ENCODE peak calls at places on chromosomes 2 and 18, in six cellular contexts. H, V, D, G, P and F are unnamed samples.

GRCh38 chr2:168705534-168706470 is 96.6 kb upstream of the NOSTRIN start:
- DNase-seq in V (no peak), H (no peak), D (no peak), G (peak), P (peak), F (no peak)

GRCh38 chr2:72159611-72160010 is 11.9 kb upstream of the CYP26B1 start:
- DNase-seq in V (no peak), H (no peak), G (no peak), P (no peak), D (no peak), F (no peak)

GRCh38 chr2:11129598-11130449 is 25.4 kb upstream of the SLC66A3 start:
- DNase-seq in G (no peak), P (peak), D (peak), H (peak), V (peak), F (peak)

GRCh38 chr2:109209412-109209811 is 80.4 kb downstream of the SH3RF3 start:
- DNase-seq in D (no peak), V (no peak), H (no peak), P (peak), G (peak), F (no peak)

GRCh38 chr18:51614033-51614432 is 416.6 kb upstream of the MEX3C start:
- DNase-seq in D (no peak), V (no peak), G (no peak), H (no peak), P (no peak), F (no peak)

GRCh38 chr18:79819951-79820351 is 22.2 kb downstream of the KCNG2 start:
- DNase-seq in V (no peak), D (no peak), H (no peak), P (no peak), G (no peak), F (peak)

GRCh38 chr2:46187112-46187618 is 110.0 kb upstream of the EPAS1 start:
- DNase-seq in P (peak), D (no peak), H (no peak), V (no peak), G (peak), F (no peak)

GRCh38 chr2:174675615-174676014 is 78.0 kb upstream of the WIPF1 start:
- DNase-seq in V (peak), H (peak), P (no peak), G (no peak), D (no peak), F (no peak)

GRCh38 chr2:37670378-37671012 is 947 bp downstream of the CDC42EP3 start:
- DNase-seq in V (no peak), H (no peak), P (no peak), G (no peak), D (no peak), F (no peak)

GRCh38 chr18:22032392-22032961 is 136.9 kb upstream of the GATA6 start:
- DNase-seq in V (no peak), P (peak), G (peak), D (no peak), H (no peak), F (no peak)

GRCh38 chr2:96308248-96308647 is 2.9 kb upstream of the SNRNP200 start:
- DNase-seq in P (no peak), V (no peak), D (no peak), H (no peak), G (no peak), F (no peak)

GRCh38 chr2:98487806-98488189 is 43.1 kb downstream of the INPP4A start:
- DNase-seq in G (no peak), D (no peak), P (no peak), V (peak), H (no peak), F (peak)

GRCh38 chr2:584863-585823 is 92.1 kb downstream of the TMEM18 start:
- DNase-seq in P (no peak), G (no peak), H (peak), D (no peak), V (peak), F (peak)

GRCh38 chr18:33916200-33916599 is 308.5 kb downstream of the NOL4 start:
- DNase-seq in P (no peak), H (no peak), G (no peak), D (no peak), V (no peak), F (no peak)

GRCh38 chr2:160224060-160224459 is 24.0 kb upstream of the ITGB6 start:
- DNase-seq in D (no peak), P (peak), H (peak), V (no peak), G (peak), F (no peak)

GRCh38 chr18:79818631-79819030 is 20.9 kb downstream of the KCNG2 start:
- DNase-seq in H (no peak), D (no peak), P (no peak), G (no peak), V (no peak), F (no peak)

GRCh38 chr2:115384399-115384798 is 942.0 kb downstream of the DPP10 start:
- DNase-seq in P (no peak), D (no peak), V (no peak), G (no peak), H (no peak), F (no peak)

GRCh38 chr2:42513252-42513918 is 19.6 kb upstream of the KCNG3 start:
- DNase-seq in P (peak), G (peak), V (no peak), D (no peak), H (no peak), F (peak)

GRCh38 chr2:9668686-9669338 is 38.0 kb upstream of the YWHAQ start:
- DNase-seq in G (no peak), H (no peak), V (no peak), P (no peak), D (no peak), F (no peak)

GRCh38 chr2:222651721-222652420 is 4.0 kb downstream of the FARSB start:
- DNase-seq in G (peak), V (no peak), H (no peak), D (no peak), P (peak), F (no peak)

GRCh38 chr2:38462121-38462634 is 85.1 kb upstream of the ATL2 start:
- DNase-seq in V (no peak), D (no peak), G (peak), H (no peak), P (peak), F (no peak)

GRCh38 chr18:55466789-55467188 is 121.2 kb downstream of the TCF4 start:
- DNase-seq in D (no peak), V (no peak), P (no peak), G (no peak), H (no peak), F (no peak)

GRCh38 chr2:127121776-127122176 is 14.8 kb upstream of the BIN1 start:
- DNase-seq in V (no peak), D (no peak), H (no peak), G (peak), P (peak), F (no peak)

GRCh38 chr2:162211747-162212146 is 31.5 kb downstream of the FAP start:
- DNase-seq in P (no peak), D (no peak), H (no peak), G (no peak), V (no peak), F (no peak)

GRCh38 chr2:112138143-112139032 is at the start of gene FBLN7:
- DNase-seq in H (no peak), G (peak), P (peak), V (no peak), D (no peak), F (no peak)

GRCh38 chr2:198157314-198157713 is 352.9 kb downstream of the PLCL1 start:
- DNase-seq in V (no peak), D (no peak), G (no peak), H (no peak), P (no peak), F (no peak)

GRCh38 chr2:238207006-238207405 is 3.5 kb upstream of the ILKAP start:
- DNase-seq in P (no peak), G (no peak), D (no peak), V (no peak), H (no peak), F (no peak)

GRCh38 chr2:238727585-238728321 is 120.1 kb upstream of the TWIST2 start:
- DNase-seq in H (no peak), G (peak), D (no peak), P (peak), V (no peak), F (no peak)

GRCh38 chr2:192029089-192029488 is 165.6 kb downstream of the TMEFF2 start:
- DNase-seq in H (no peak), D (no peak), G (no peak), V (no peak), P (no peak), F (no peak)

GRCh38 chr2:73264332-73264606 is 20.0 kb downstream of the FBXO41 start:
- DNase-seq in D (no peak), V (no peak), P (no peak), H (no peak), G (no peak), F (no peak)

GRCh38 chr2:160294339-160294803 is 94.3 kb upstream of the ITGB6 start:
- DNase-seq in D (no peak), P (peak), V (no peak), G (peak), H (no peak), F (no peak)

GRCh38 chr2:9699139-9699823 is 68.5 kb upstream of the YWHAQ start:
- DNase-seq in D (no peak), G (peak), H (no peak), V (no peak), P (peak), F (no peak)

GRCh38 chr2:176356251-176356650 is 87.0 kb downstream of the MTX2 start:
- DNase-seq in D (no peak), V (no peak), H (no peak), G (no peak), P (no peak), F (no peak)

GRCh38 chr2:42663106-42663755 is 94.8 kb downstream of the MTA3 start:
- DNase-seq in D (no peak), P (peak), G (peak), H (peak), V (peak), F (peak)

GRCh38 chr2:145723872-145724271 is 1204.0 kb upstream of the ZEB2 start:
- DNase-seq in P (no peak), G (no peak), H (no peak), D (no peak), V (no peak), F (no peak)

GRCh38 chr18:36469471-36469870 is 172.0 kb downstream of the FHOD3 start:
- DNase-seq in G (no peak), D (no peak), V (no peak), H (no peak), P (no peak), F (no peak)

GRCh38 chr18:23971656-23972230 is 42.8 kb upstream of the TTC39C start:
- DNase-seq in H (no peak), V (no peak), G (no peak), P (no peak), D (no peak), F (no peak)

GRCh38 chr2:168499500-168499899 is 43.4 kb downstream of the CERS6 start:
- DNase-seq in P (no peak), H (no peak), D (no peak), V (no peak), G (no peak), F (no peak)